ENCODE peak calls at places on chromosomes 2 and 18, in seven cellular contexts. D is stimulated activated naive CD8-positive, alpha-beta T cell treated with anti-CD3 and anti-CD28 coated beads, Interleukin-15, Interleukin-2, amounts not matched to agents 100 U/mL and 50 U/mL, for 24 hours; G is A549; O is Right ventricle myocardium inferior; S is CD8-positive, alpha-beta T cell; U is activated naive CD8-positive, alpha-beta T cell treated with anti-CD3 and anti-CD28 coated beads, Interleukin-2, amount 50 U/mL, for 24 hours; T is naive thymus-derived CD4-positive, alpha-beta T cell. E is an unnamed sample.

GRCh38 chr18:10252952-10253680 is 201.3 kb upstream of the APCDD1 start:
- ATAC-seq in U (no peak), D (no peak), T (no peak), S (no peak), O (peak; percentile 37), G (no peak), E (no peak)

GRCh38 chr2:24489465-24489864 is 1.6 kb upstream of the NCOA1 start:
- ATAC-seq in U (no peak), D (no peak), T (no peak), S (no peak), G (no peak), O (no peak), E (no peak)

GRCh38 chr18:50298443-50299284 is 11.2 kb upstream of the CXXC1 start:
- ATAC-seq in U (no peak), O (no peak), S (peak; percentile 16), T (peak; percentile 8), D (no peak), G (no peak), E (no peak)

GRCh38 chr2:238955648-238956531 is 108.0 kb downstream of the TWIST2 start:
- ATAC-seq in G (no peak), S (no peak), U (no peak), D (no peak), T (no peak), O (no peak), E (no peak)

GRCh38 chr2:216023055-216023648 is 9.8 kb upstream of the MREG start:
- ATAC-seq in O (no peak), U (peak; percentile 75), S (peak; percentile 83), D (peak; percentile 88), G (peak; percentile 89), T (peak; percentile 74), E (peak; percentile 71)

GRCh38 chr2:101679801-101680487 is 17.6 kb upstream of the MAP4K4 start:
- ATAC-seq in U (no peak), S (no peak), G (no peak), D (no peak), T (no peak), O (no peak), E (no peak)

GRCh38 chr2:166375736-166376487 is at the start of gene SCN9A:
- ATAC-seq in G (peak; percentile 90), S (peak; percentile 55), T (peak; percentile 68), D (peak; percentile 76), U (peak; percentile 83), O (peak; percentile 97), E (peak; percentile 32)

GRCh38 chr2:38791747-38792146 is 13.7 kb downstream of the GEMIN6 start:
- ATAC-seq in U (no peak), G (no peak), D (no peak), T (no peak), O (no peak), S (no peak), E (no peak)

GRCh38 chr18:44786697-44787096 is 106.0 kb downstream of the SETBP1 start:
- ATAC-seq in S (no peak), G (no peak), T (no peak), D (no peak), O (no peak), U (no peak), E (no peak)

GRCh38 chr2:204608261-204608660 is 63.0 kb downstream of the PARD3B start:
- ATAC-seq in S (no peak), T (no peak), U (no peak), O (peak; percentile 81), D (no peak), G (no peak), E (no peak)

GRCh38 chr2:218895326-218895725 is 14.7 kb downstream of the WNT10A start:
- ATAC-seq in D (no peak), T (no peak), G (no peak), O (no peak), S (no peak), U (no peak), E (no peak)

GRCh38 chr2:111155610-111156009 is 34.9 kb downstream of the BCL2L11 start:
- ATAC-seq in U (no peak), S (no peak), T (no peak), D (no peak), G (no peak), O (no peak), E (no peak)

E was measured in activated T-helper 17 cell treated with anti-CD3 and anti-CD28 coated beads, Interleukin-2, amount 50 U/mL, for 72 hours.